ENCODE peak calls at places on chromosomes 3 and 15, in six cellular contexts. S, R, J, P, I and U are unnamed samples. For H3K4me1, the result is how much of the 10 kb centered on the place peaks cover.

GRCh38 chr3:183984337-183984736 is 33.3 kb downstream of the ABCC5 start:
- DNase-seq in S (no peak), R (no peak), J (no peak), P (no peak), I (no peak), U (no peak)

GRCh38 chr15:38514601-38515000 is 50.0 kb downstream of the RASGRP1 start:
- DNase-seq in S (peak), R (no peak), J (no peak), P (peak), I (no peak), U (no peak)

GRCh38 chr3:64653101-64653500 is 34.7 kb downstream of the ADAMTS9 start:
- DNase-seq in S (no peak), R (no peak), J (no peak), P (no peak), I (no peak), U (no peak)

GRCh38 chr3:11118181-11118682 is 36.1 kb upstream of the HRH1 start:
- DNase-seq in S (no peak), R (peak), J (no peak), P (no peak), I (no peak), U (no peak)

GRCh38 chr3:12891391-12891984 is 50.1 kb upstream of the RPL32 start:
- DNase-seq in S (no peak), R (no peak), J (no peak), P (no peak), I (no peak), U (no peak)

GRCh38 chr3:197298858-197299854 is 744 bp upstream of the DLG1 start:
- DNase-seq in S (peak), R (no peak), J (peak), P (peak), I (peak), U (peak)

GRCh38 chr3:66115858-66116654 is 77.3 kb upstream of the MAGI1 start:
- DNase-seq in S (peak), R (peak), J (peak), P (no peak), I (peak), U (peak)

GRCh38 chr3:14415501-14415900 is 13.1 kb downstream of the SLC6A6 start:
- DNase-seq in S (no peak), R (peak), J (peak), P (no peak), I (peak), U (no peak)

GRCh38 chr3:158085358-158085757 is 20.9 kb downstream of the SHOX2 start:
- DNase-seq in S (no peak), R (no peak), J (no peak), P (no peak), I (no peak), U (no peak)

GRCh38 chr3:177177670-177178295 is 19.5 kb downstream of the TBL1XR1 start:
- DNase-seq in S (no peak), R (no peak), J (no peak), P (no peak), I (no peak), U (no peak)

GRCh38 chr3:24499991-24500390 is 5.3 kb upstream of the THRB start:
- DNase-seq in S (no peak), R (no peak), J (no peak), P (no peak), I (no peak), U (no peak)

DNA sequence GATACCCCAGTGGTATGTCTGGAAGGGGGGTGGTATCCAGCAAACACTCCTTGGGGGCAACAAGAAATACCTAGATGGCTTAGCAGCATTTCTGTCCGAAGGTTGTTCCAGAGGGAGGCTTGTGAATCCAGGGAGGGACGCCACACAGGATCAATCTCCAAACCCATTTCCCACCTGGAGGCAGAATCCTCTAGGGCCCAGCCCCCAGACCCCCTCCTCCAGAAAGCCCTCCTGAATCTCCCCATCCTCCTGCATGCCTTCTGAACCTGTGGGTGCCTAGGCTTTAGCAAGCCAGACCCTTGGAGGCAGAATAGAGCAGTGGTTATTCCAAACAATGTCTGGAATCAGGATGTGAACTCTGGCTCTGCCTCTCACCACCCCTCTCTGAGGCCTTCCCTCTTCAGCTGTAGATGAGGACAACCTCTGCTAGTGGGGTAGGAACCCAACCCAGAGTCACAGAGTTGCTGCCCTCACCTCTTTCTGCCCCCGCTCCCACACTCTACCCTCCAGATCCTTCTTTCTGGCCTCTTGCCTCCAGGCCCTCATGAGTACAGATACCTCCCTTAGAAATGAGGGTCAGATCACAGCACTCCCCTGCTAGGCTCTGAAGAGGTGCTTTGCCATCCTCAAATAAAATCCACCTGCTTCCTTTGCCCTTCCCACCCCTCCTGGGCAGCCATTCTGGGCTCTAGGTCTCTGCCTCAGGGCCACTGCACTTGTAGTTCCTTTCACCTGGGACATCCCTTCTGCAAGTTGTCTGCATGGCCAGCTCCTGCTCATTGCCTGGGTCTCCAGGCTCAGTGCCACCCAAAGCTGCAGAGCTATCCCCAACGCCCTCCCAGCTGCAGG is 8.1 kb downstream of the CISH start:
- DNase-seq in S (no peak), R (no peak), J (no peak), P (no peak), I (no peak), U (no peak)
- H3K4me1 ChIP-seq in S (under half), R (under half), J (half or more), P (under half), I (under half), U (under half)

GRCh38 chr3:160754855-160755747 is 930 bp upstream of the PPM1L start:
- DNase-seq in S (peak), R (peak), J (peak), P (peak), I (peak), U (peak)

GRCh38 chr3:160758929-160759577 is 3.0 kb downstream of the PPM1L start:
- DNase-seq in S (no peak), R (no peak), J (no peak), P (no peak), I (no peak), U (no peak)

GRCh38 chr3:160755776-160756304 is at the start of gene PPM1L:
- DNase-seq in S (no peak), R (peak), J (peak), P (no peak), I (peak), U (peak)

GRCh38 chr3:160757624-160758106 is 1.6 kb downstream of the PPM1L start:
- DNase-seq in S (no peak), R (no peak), J (no peak), P (no peak), I (no peak), U (peak)

GRCh38 chr3:160756907-160757623 is 1.0 kb downstream of the PPM1L start:
- DNase-seq in S (peak), R (no peak), J (no peak), P (peak), I (no peak), U (peak)
- H2AFZ ChIP-seq in S (no peak), R (peak), J (no peak), P (peak), I (no peak), U (peak)

DNA sequence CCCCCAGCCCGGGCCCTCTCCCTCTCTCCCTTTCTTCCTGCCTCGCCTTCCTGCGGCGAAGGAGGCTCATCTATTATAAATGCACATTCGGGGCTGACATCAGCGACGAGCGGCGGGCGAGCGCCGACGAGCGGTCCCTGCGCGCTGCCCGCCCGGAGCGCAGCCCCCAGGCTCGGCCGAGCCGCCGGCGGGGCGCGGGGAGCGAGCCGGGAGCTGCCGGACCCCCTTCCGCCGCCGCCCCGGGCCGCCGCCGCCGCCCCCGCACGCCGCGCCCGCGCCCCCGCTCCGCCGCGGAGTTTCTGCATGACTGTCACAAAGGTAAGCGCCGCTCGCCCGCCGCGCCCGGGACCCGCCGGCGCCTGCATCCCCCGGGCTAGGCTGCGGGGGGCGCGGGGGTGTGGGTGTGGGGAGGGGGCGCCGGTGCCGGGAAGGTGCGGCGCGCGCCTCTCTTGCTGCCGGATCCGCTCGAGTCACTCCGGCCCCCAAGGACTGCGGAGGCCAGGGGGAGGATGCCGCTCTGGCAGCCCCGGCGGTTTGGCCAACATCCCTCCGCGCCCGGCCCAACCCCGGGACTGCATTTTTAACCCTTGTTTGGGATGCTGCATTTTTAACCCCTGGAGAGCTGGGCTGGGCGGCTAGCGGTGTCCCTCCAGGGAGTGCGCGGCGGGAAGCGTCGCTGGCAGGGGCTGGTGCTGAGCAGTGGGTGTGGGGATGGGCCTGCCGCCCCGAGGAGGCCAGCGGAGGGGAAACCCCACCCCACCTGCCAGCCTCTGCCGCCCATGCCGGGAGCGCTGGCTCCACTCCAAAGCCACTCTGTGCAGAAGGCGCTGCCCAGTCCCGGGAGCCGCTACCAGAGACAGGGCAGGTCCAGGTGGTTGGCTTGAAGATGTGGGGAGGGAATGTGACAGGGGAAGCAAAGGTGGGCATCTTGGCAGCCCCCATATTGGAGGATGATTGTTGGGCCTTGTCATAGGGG is at the start of gene CORO2B:
- DNase-seq in S (peak), R (peak), J (peak), P (peak), I (peak), U (no peak)
- H3K4ac ChIP-seq in S (no peak), R (peak), J (no peak), P (no peak), I (no peak), U (no peak)

DNA sequence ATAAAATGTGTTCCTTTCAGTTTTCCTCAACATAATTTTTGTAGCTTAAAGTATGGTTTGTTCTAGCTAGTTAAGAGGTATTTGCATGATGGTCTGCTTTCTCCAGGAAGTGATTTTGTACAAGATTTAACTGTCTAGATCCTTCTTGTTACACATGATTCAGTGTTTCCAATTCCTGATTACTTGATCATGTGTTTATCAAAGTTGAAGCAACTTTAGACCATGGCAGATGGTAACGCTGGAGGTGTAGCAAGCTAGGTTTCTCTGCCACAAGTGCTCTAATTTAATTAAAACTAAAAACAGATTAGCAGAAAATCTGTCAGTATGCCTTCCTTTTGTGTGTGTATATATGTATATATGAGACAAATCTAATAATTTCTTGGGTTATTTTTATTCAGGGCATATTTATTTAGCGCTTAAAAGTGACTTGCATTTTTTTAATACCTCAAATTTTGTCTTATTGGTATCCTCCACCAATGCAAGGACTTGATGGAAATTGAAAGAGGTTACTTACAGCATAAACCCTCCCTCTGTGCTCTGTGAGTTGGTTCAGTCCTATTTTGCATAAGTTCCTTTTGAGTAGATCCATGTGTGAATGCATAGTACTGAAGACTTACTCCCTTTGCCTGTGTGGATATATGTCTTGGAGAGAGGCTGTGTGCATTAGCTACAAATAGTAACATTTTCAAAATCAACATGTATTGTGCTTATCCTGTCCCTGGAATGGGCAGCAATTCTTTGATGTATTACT is 157.3 kb upstream of the CGNL1 start:
- DNase-seq in S (peak), R (peak), J (peak), P (no peak), I (no peak), U (peak)
- H3K4me1 ChIP-seq in S (under half), R (under half), J (under half), P (under half), I (under half), U (under half)

DNA sequence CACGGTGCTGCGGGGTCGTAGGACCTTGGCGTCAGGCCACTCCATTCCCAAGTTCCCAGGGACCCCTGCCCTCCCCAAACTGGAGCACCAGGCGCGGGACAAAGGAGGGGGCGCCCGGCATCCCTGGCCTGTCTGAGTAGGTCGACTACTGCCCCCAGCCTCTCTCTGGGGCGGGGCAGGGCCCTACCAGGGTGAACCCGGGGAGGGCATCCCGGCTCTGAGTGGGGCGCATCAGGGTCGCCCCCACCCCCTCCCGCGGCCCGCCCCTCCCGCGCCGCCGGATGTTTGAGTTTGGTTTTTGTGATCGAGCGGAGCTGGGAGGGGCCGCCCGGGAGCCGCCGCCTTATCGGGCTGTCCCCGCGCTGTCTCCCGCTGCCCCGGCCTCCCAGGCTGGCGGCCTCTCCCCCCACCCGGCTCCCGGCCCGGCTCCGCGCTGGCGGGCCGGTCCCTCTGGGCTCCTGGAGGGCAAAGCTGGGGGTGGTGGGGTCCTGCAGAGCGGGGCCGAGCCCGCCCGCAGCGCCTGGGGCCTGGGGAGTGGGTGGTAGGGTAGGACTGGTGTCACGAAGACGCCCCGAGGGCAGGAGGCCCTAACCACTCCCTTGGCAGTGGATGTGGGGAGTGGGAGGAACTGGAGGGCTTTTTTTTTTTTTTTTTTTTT is 47.2 kb upstream of the SMAD6 start:
- DNase-seq in S (no peak), R (no peak), J (no peak), P (peak), I (no peak), U (no peak)
- H2AFZ ChIP-seq in S (no peak), R (peak), J (no peak), P (peak), I (peak), U (peak)

DNA sequence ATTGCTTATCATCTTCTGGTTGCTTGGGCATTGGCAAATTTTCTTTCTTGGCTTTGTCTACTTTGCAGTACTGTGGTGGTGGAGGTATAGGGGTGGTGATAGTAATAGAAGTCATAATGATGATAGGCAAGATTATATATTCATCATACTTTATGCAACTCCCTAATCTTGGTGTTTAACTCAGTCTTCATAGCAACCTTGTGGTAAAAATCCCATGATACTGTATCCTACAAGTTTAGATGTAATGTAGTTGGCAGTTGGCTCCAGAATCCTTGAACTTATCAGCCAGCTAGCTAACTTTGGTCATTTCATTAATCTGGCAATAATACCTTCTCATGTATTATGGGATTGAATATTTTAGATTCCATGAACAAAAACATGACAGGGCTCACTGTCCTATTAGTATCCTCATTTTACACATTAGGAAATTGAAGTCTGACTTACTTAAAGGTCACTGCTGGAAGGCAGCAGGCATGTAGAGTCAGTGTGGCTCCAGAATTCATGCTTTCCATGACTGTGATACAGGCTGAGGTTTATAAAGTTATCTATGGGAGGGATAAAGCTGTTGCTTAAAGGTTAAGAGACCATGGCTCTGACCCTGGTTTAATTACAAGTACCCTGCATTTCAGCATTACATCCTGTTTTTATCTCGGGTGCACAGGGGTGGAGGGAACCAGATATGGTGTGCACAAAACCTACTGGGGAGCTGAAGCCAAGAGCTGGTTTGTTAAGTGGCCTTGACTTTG is 33.3 kb downstream of the RBMS3 start:
- DNase-seq in S (no peak), R (no peak), J (no peak), P (no peak), I (no peak), U (no peak)
- H3K4ac ChIP-seq in S (no peak), R (no peak), J (no peak), P (no peak), I (no peak), U (no peak)

DNA sequence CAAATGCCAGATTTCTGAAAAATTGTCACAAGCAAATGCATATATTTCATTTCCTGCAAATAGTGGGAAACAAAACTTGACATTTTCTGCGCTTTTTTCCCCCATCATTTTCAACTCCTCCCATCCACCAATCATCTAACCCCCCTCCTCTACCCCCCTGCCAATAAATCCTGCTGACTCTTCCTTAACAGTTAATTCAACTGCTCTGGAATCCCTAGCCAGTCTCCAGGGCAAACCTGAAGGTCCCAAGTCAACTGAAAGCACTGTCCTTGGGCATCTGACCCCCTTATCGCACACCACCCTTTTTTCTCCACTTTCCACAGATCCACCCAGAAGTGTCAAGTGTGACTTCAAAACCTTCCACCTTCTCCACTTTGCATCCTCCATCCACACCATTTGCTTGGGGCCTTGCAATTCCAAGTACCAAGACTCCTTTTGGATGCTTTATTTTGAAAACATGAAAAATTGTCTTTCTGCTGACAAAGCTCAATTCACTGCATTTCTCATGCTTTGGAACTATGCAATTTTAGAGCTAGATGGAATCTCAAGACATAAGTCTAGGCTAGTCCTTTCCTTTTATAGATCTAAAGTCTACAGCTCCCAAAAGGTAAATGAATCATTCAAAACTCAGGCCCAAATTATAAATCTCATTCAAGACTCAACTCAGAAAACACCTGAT is 144.5 kb downstream of the OSBPL10 start:
- DNase-seq in S (no peak), R (no peak), J (no peak), P (no peak), I (no peak), U (no peak)
- H3K4me1 ChIP-seq in S (under half), R (under half), J (under half), P (under half), I (under half), U (under half)